ENCODE peak calls at places on chromosomes 12 and 14, in four cellular contexts. S is HL-60, Z is K562, I is GM12891. L is an unnamed sample.

GRCh38 chr12:124392271-124392990 is 97.5 kb downstream of the RFLNA start:
- DNase-seq in S (peak), Z (peak), I (peak), L (no peak)

GRCh38 chr12:57759360-57759980 is 4.6 kb downstream of the MARCHF9 start:
- DNase-seq in S (no peak), Z (no peak), I (no peak), L (no peak)

GRCh38 chr14:23829736-23830474 is 123.7 kb upstream of the DHRS4 start:
- DNase-seq in S (peak), Z (no peak), I (no peak), L (no peak)

GRCh38 chr14:74905595-74906142 is 17.4 kb downstream of the RPS6KL1 start:
- DNase-seq in S (no peak), Z (peak), I (peak), L (no peak)

GRCh38 chr12:75481013-75481705 is 604 bp downstream of the GLIPR1 start:
- DNase-seq in S (no peak), Z (no peak), I (no peak), L (no peak)

GRCh38 chr12:12720052-12720451 is 2.9 kb downstream of the CDKN1B start:
- DNase-seq in S (no peak), Z (no peak), I (no peak), L (no peak)

GRCh38 chr12:57852195-57852594 is 5.7 kb upstream of the CTDSP2 start:
- DNase-seq in S (no peak), Z (no peak), I (no peak), L (no peak)

GRCh38 chr12:80702889-80703605 is 4.4 kb upstream of the MYF6 start:
- DNase-seq in S (no peak), Z (no peak), I (no peak), L (peak)

GRCh38 chr12:26011099-26011498 is 52.6 kb downstream of the RASSF8 start:
- DNase-seq in S (no peak), Z (no peak), I (no peak), L (no peak)

GRCh38 chr12:91326043-91327027 is 143.7 kb upstream of the DCN start:
- DNase-seq in S (no peak), Z (peak), I (peak), L (no peak)

GRCh38 chr12:99920561-99920960 is 64.2 kb downstream of the ANKS1B start:
- DNase-seq in S (no peak), Z (no peak), I (no peak), L (no peak)
- TF ChIP-seq SPI1 in S (no peak), Z (no peak), I (no peak), L (no peak)

GRCh38 chr14:50659327-50659974 is 8.7 kb downstream of the SAV1 start:
- DNase-seq in S (no peak), Z (no peak), I (no peak), L (no peak)
- TF ChIP-seq SPI1 in S (no peak), Z (no peak), I (no peak), L (no peak)

GRCh38 chr12:87953257-87953860 is 75.8 kb downstream of the C12orf50 start:
- DNase-seq in S (no peak), Z (no peak), I (no peak), L (no peak)
- TF ChIP-seq SPI1 in S (no peak), Z (no peak), I (no peak), L (no peak)

GRCh38 chr14:54893151-54893760 is 9.4 kb downstream of the GCH1 start:
- DNase-seq in S (no peak), Z (peak), I (no peak), L (no peak)
- TF ChIP-seq SPI1 in S (no peak), Z (no peak), I (no peak), L (no peak)

GRCh38 chr14:76514599-76514998 is 138.7 kb downstream of the ESRRB start:
- DNase-seq in S (peak), Z (peak), I (peak), L (no peak)
- TF ChIP-seq SPI1 in S (no peak), Z (no peak), I (no peak), L (no peak)

GRCh38 chr12:29073631-29074239 is 75.3 kb upstream of the FAR2 start:
- DNase-seq in S (peak), Z (peak), I (no peak), L (no peak)
- TF ChIP-seq SPI1 in S (no peak), Z (no peak), I (no peak), L (no peak)